ENCODE peak calls at places on chromosome 20, in four cellular contexts. One of them, this sample, is unnamed. For H3K27me3, the result is how much of the 10 kb centered on the place peaks cover.

GRCh38 chr20:8918145-8918544 is 150.7 kb upstream of the PLCB4 start:
- DNase-seq in H1: no peak
- DNase-seq in CD8-positive, alpha-beta T cell: no peak
- DNase-seq in psoas muscle: no peak
- DNase-seq in this sample: no peak

GRCh38 chr20:63696311-63696627 is 183 bp upstream of the TNFRSF6B start:
- DNase-seq in CD8-positive, alpha-beta T cell: peak
- DNase-seq in psoas muscle: no peak
- DNase-seq in H1: peak
- DNase-seq in this sample: no peak

GRCh38 chr20:48025061-48025515 is 239.8 kb upstream of the SULF2 start:
- DNase-seq in CD8-positive, alpha-beta T cell: no peak
- DNase-seq in H1: no peak
- DNase-seq in psoas muscle: peak
- DNase-seq in this sample: no peak

GRCh38 chr20:48282591-48283228 is 497.4 kb upstream of the SULF2 start:
- DNase-seq in psoas muscle: no peak
- DNase-seq in H1: no peak
- DNase-seq in CD8-positive, alpha-beta T cell: no peak
- DNase-seq in this sample: no peak

GRCh38 chr20:54822407-54822806 is 347.0 kb downstream of the DOK5 start:
- DNase-seq in H1: no peak
- DNase-seq in CD8-positive, alpha-beta T cell: no peak
- DNase-seq in psoas muscle: no peak
- DNase-seq in this sample: no peak

GRCh38 chr20:20837574-20838021 is 125.2 kb upstream of the RALGAPA2 start:
- DNase-seq in CD8-positive, alpha-beta T cell: no peak
- DNase-seq in H1: no peak
- DNase-seq in psoas muscle: peak
- DNase-seq in this sample: peak

GRCh38 chr20:20492521-20493334 is 124.8 kb downstream of the INSM1 start:
- DNase-seq in CD8-positive, alpha-beta T cell: no peak
- DNase-seq in psoas muscle: no peak
- DNase-seq in H1: no peak
- DNase-seq in this sample: no peak

GRCh38 chr20:420721-421574 is 12.8 kb downstream of the RBCK1 start:
- DNase-seq in H1: no peak
- DNase-seq in psoas muscle: no peak
- DNase-seq in CD8-positive, alpha-beta T cell: no peak
- DNase-seq in this sample: no peak

GRCh38 chr20:39960522-39961420 is 728.3 kb downstream of the MAFB start:
- DNase-seq in psoas muscle: peak
- DNase-seq in CD8-positive, alpha-beta T cell: no peak
- DNase-seq in H1: no peak
- DNase-seq in this sample: no peak

GRCh38 chr20:25623736-25624499 is at the start of gene NANP:
- DNase-seq in psoas muscle: peak
- DNase-seq in H1: peak
- DNase-seq in CD8-positive, alpha-beta T cell: peak
- DNase-seq in this sample: peak

GRCh38 chr20:21577551-21577950 is 63.7 kb upstream of the NKX2-2 start:
- DNase-seq in H1: no peak
- DNase-seq in psoas muscle: no peak
- DNase-seq in CD8-positive, alpha-beta T cell: no peak
- DNase-seq in this sample: no peak

GRCh38 chr20:41423026-41423425 is 56.4 kb upstream of the EMILIN3 start:
- DNase-seq in H1: no peak
- DNase-seq in CD8-positive, alpha-beta T cell: no peak
- DNase-seq in psoas muscle: no peak
- DNase-seq in this sample: no peak

GRCh38 chr20:4437131-4437530 is 284.6 kb upstream of the PRND start:
- DNase-seq in H1: no peak
- DNase-seq in psoas muscle: no peak
- DNase-seq in CD8-positive, alpha-beta T cell: no peak
- DNase-seq in this sample: no peak

GRCh38 chr20:33566781-33567603 is 77.1 kb downstream of the CBFA2T2 start:
- DNase-seq in CD8-positive, alpha-beta T cell: no peak
- DNase-seq in H1: no peak
- DNase-seq in psoas muscle: no peak
- DNase-seq in this sample: no peak

GRCh38 chr20:11229772-11230171 is 556.0 kb upstream of the JAG1 start:
- DNase-seq in psoas muscle: peak
- DNase-seq in CD8-positive, alpha-beta T cell: no peak
- DNase-seq in H1: no peak
- DNase-seq in this sample: peak

GRCh38 chr20:63896136-63896890 is 1.4 kb downstream of the DNAJC5 start:
- DNase-seq in H1: no peak
- DNase-seq in psoas muscle: peak
- DNase-seq in CD8-positive, alpha-beta T cell: no peak
- DNase-seq in this sample: no peak

GRCh38 chr20:63626424-63627128 is at the start of gene GMEB2:
- DNase-seq in H1: no peak
- DNase-seq in psoas muscle: peak
- DNase-seq in CD8-positive, alpha-beta T cell: peak
- DNase-seq in this sample: no peak

GRCh38 chr20:12130781-12131180 is 213.1 kb downstream of the BTBD3 start:
- DNase-seq in H1: no peak
- DNase-seq in psoas muscle: no peak
- DNase-seq in CD8-positive, alpha-beta T cell: no peak
- DNase-seq in this sample: no peak

GRCh38 chr20:29497261-29497671 is 1760.2 kb upstream of the DEFB115 start:
- DNase-seq in H1: no peak
- DNase-seq in psoas muscle: no peak
- DNase-seq in CD8-positive, alpha-beta T cell: peak
- DNase-seq in this sample: no peak

GRCh38 chr20:10557685-10558084 is 116.1 kb downstream of the JAG1 start:
- DNase-seq in CD8-positive, alpha-beta T cell: no peak
- DNase-seq in psoas muscle: no peak
- DNase-seq in H1: peak
- DNase-seq in this sample: no peak

GRCh38 chr20:35011589-35012226 is 56.0 kb downstream of the MYH7B start:
- DNase-seq in psoas muscle: no peak
- DNase-seq in H1: no peak
- DNase-seq in CD8-positive, alpha-beta T cell: no peak
- DNase-seq in this sample: no peak

GRCh38 chr20:32626859-32627636 is 41.9 kb upstream of the NOL4L start:
- DNase-seq in CD8-positive, alpha-beta T cell: no peak
- DNase-seq in psoas muscle: no peak
- DNase-seq in H1: no peak
- DNase-seq in this sample: no peak

GRCh38 chr20:41617059-41617921 is 887 bp downstream of the CHD6 start:
- DNase-seq in psoas muscle: peak
- DNase-seq in H1: no peak
- DNase-seq in CD8-positive, alpha-beta T cell: peak
- DNase-seq in this sample: no peak

GRCh38 chr20:62549499-62550086 is 73.8 kb upstream of the GATA5 start:
- DNase-seq in psoas muscle: peak
- DNase-seq in CD8-positive, alpha-beta T cell: no peak
- DNase-seq in H1: no peak
- DNase-seq in this sample: no peak

GRCh38 chr20:55616367-55616766 is 389.0 kb downstream of the CBLN4 start:
- DNase-seq in psoas muscle: no peak
- DNase-seq in H1: no peak
- DNase-seq in CD8-positive, alpha-beta T cell: no peak
- DNase-seq in this sample: no peak

GRCh38 chr20:438581-439469 is 23.5 kb downstream of the TBC1D20 start:
- DNase-seq in H1: no peak
- DNase-seq in psoas muscle: no peak
- DNase-seq in CD8-positive, alpha-beta T cell: peak
- DNase-seq in this sample: no peak

GRCh38 chr20:595330-596308 is 14.5 kb downstream of the TCF15 start:
- DNase-seq in CD8-positive, alpha-beta T cell: no peak
- DNase-seq in H1: no peak
- DNase-seq in psoas muscle: peak
- DNase-seq in this sample: no peak

GRCh38 chr20:25987073-25987927 is 290.6 kb upstream of the ZNF337 start:
- DNase-seq in CD8-positive, alpha-beta T cell: peak
- DNase-seq in psoas muscle: peak
- DNase-seq in H1: no peak
- DNase-seq in this sample: no peak

GRCh38 chr20:43186312-43186711 is 3.4 kb downstream of the PTPRT start:
- DNase-seq in CD8-positive, alpha-beta T cell: no peak
- DNase-seq in H1: no peak
- DNase-seq in psoas muscle: no peak
- DNase-seq in this sample: no peak

GRCh38 chr20:60213126-60213893 is 255.1 kb downstream of the CDH26 start:
- DNase-seq in H1: no peak
- DNase-seq in psoas muscle: no peak
- DNase-seq in CD8-positive, alpha-beta T cell: no peak
- DNase-seq in this sample: no peak

GRCh38 chr20:60209048-60209447 is 250.8 kb downstream of the CDH26 start:
- DNase-seq in H1: no peak
- DNase-seq in psoas muscle: no peak
- DNase-seq in CD8-positive, alpha-beta T cell: no peak
- DNase-seq in this sample: no peak

GRCh38 chr20:60210779-60211617 is 252.8 kb downstream of the CDH26 start:
- DNase-seq in H1: peak
- DNase-seq in CD8-positive, alpha-beta T cell: peak
- DNase-seq in psoas muscle: peak
- DNase-seq in this sample: peak

GRCh38 chr20:60212695-60213094 is 254.5 kb downstream of the CDH26 start:
- DNase-seq in CD8-positive, alpha-beta T cell: no peak
- DNase-seq in H1: no peak
- DNase-seq in psoas muscle: no peak
- DNase-seq in this sample: no peak

GRCh38 chr20:60211618-60212463 is 253.6 kb downstream of the CDH26 start:
- DNase-seq in CD8-positive, alpha-beta T cell: no peak
- DNase-seq in H1: no peak
- DNase-seq in psoas muscle: no peak
- DNase-seq in this sample: no peak
- H3K27me3 ChIP-seq in CD8-positive, alpha-beta T cell: under half
- H3K27me3 ChIP-seq in H1: under half
- H3K27me3 ChIP-seq in psoas muscle: under half
- H3K27me3 ChIP-seq in this sample: under half

GRCh38 chr20:17655286-17655651 is 26.8 kb downstream of the RRBP1 start:
- DNase-seq in H1: no peak
- DNase-seq in psoas muscle: no peak
- DNase-seq in CD8-positive, alpha-beta T cell: no peak
- DNase-seq in this sample: no peak
- TF ChIP-seq CTCF in H1: no peak
- TF ChIP-seq CTCF in psoas muscle: no peak
- TF ChIP-seq CTCF in CD8-positive, alpha-beta T cell: no peak
- TF ChIP-seq CTCF in this sample: no peak

GRCh38 chr20:58224974-58225373 is 3.5 kb downstream of the ANKRD60 start:
- DNase-seq in H1: no peak
- DNase-seq in psoas muscle: no peak
- DNase-seq in CD8-positive, alpha-beta T cell: no peak
- DNase-seq in this sample: no peak
- H3K27me3 ChIP-seq in H1: under half
- H3K27me3 ChIP-seq in psoas muscle: half or more
- H3K27me3 ChIP-seq in CD8-positive, alpha-beta T cell: under half
- H3K27me3 ChIP-seq in this sample: under half

DNA sequence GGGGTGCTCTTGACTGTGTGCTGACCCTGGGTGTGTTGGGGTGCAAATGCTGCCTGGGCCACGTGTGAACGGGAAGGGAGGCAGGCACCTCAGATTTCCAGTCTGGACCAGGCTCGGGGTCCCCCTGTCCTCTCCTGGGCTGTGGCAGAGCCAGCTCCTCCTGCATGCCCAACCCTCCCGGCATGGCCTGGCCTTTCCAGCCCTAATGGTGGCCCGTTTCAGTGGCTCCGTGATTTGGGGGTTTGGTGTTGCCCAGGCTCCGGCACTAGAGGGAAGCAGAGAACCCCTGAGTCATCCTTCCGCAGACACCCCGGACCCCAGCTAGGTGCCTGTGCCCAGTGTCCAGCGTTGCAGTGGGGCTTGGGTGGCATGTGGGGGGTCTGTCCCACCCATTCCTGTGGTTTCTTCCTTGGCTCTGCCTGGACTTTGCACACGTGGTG is 9.1 kb downstream of the RBM38 start:
- DNase-seq in H1: no peak
- DNase-seq in CD8-positive, alpha-beta T cell: no peak
- DNase-seq in psoas muscle: peak
- DNase-seq in this sample: no peak
- TF ChIP-seq CTCF in H1: peak
- TF ChIP-seq CTCF in CD8-positive, alpha-beta T cell: no peak
- TF ChIP-seq CTCF in psoas muscle: no peak
- TF ChIP-seq CTCF in this sample: no peak

GRCh38 chr20:1944345-1945099 is 49.3 kb downstream of the SIRPA start:
- DNase-seq in H1: no peak
- DNase-seq in psoas muscle: no peak
- DNase-seq in CD8-positive, alpha-beta T cell: no peak
- DNase-seq in this sample: no peak
- H3K27me3 ChIP-seq in H1: under half
- H3K27me3 ChIP-seq in psoas muscle: under half
- H3K27me3 ChIP-seq in CD8-positive, alpha-beta T cell: under half
- H3K27me3 ChIP-seq in this sample: half or more

DNA sequence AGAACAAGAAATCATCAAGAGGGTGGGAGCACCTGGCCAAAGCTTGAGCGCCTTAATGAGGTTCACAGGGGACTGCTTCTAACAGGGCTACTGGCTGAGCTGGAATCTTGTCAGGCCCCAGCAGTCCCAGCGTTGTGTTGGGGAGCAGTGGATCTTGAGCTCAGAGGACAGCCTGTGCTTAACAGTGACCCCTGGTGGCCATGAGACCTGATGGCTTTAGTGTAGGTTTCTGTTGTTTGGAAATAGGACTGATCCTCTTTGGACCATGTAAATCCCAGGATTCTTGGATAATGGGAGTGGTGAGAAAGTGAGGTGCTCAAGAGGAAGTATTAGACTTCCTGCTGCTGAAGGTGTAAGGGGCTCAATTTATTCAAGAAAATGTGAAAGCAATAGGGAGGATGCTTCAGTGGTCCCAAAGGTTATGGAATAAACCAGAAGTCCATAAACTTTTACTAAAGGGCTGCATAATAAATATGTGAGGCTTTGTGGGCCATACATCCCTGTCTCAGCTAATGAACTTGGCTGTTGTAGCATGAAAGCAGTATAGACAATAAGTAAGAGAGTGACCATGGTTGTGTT is 216.2 kb downstream of the NFATC2 start:
- DNase-seq in CD8-positive, alpha-beta T cell: peak
- DNase-seq in psoas muscle: no peak
- DNase-seq in H1: no peak
- DNase-seq in this sample: no peak
- TF ChIP-seq CTCF in CD8-positive, alpha-beta T cell: no peak
- TF ChIP-seq CTCF in psoas muscle: no peak
- TF ChIP-seq CTCF in H1: peak
- TF ChIP-seq CTCF in this sample: peak